ENCODE peak calls at places on chromosomes 5 and 9, in eight cellular contexts. V is AG04450, T is upper lobe of right lung, C is progenitor cell of endocrine pancreas, O is glutamatergic neuron, M is MCF 10A, Y is BE2C, N is HFF-Myc. R is an unnamed sample.

GRCh38 chr5:59061377-59061776 is 478.5 kb downstream of the RAB3C start:
- DNase-seq in V (no peak), T (no peak), C (no peak), O (no peak), M (no peak), Y (no peak), N (no peak), R (no peak)

GRCh38 chr5:62791059-62791458 is 212.4 kb downstream of the LRRC70 start:
- DNase-seq in V (no peak), T (no peak), C (no peak), O (no peak), M (peak; percentile 28), Y (no peak), N (no peak), R (no peak)

GRCh38 chr5:68007446-68007845 is 208.1 kb upstream of the PIK3R1 start:
- DNase-seq in V (peak; percentile 60), T (peak; percentile 68), C (no peak), O (no peak), M (peak; percentile 86), Y (no peak), N (no peak), R (no peak)

GRCh38 chr5:1568201-1568979 is 44.6 kb upstream of the LPCAT1 start:
- DNase-seq in V (peak; percentile 57), T (no peak), C (no peak), O (no peak), M (peak; percentile 91), Y (no peak), N (peak; percentile 72), R (no peak)

GRCh38 chr5:150295741-150296486 is 6.3 kb upstream of the CAMK2A start:
- DNase-seq in V (no peak), T (peak; percentile 44), C (no peak), O (no peak), M (peak; percentile 75), Y (no peak), N (no peak), R (no peak)

GRCh38 chr9:34375901-34376595 is 650 bp downstream of the MYORG start:
- DNase-seq in V (no peak), T (peak; percentile 81), C (no peak), O (peak; percentile 67), M (peak; percentile 61), Y (peak; percentile 53), N (no peak), R (peak; percentile 56)

GRCh38 chr9:81759680-81760215 is 70.4 kb upstream of the TLE1 start:
- DNase-seq in V (peak; percentile 88), T (no peak), C (no peak), O (no peak), M (peak; percentile 62), Y (no peak), N (peak; percentile 66), R (no peak)

GRCh38 chr9:82972446-82972845 is 90.5 kb downstream of the RASEF start:
- DNase-seq in V (no peak), T (no peak), C (no peak), O (no peak), M (no peak), Y (no peak), N (no peak), R (no peak)

GRCh38 chr5:143235423-143235822 is 168.1 kb downstream of the NR3C1 start:
- DNase-seq in V (peak; percentile 42), T (no peak), C (no peak), O (no peak), M (peak; percentile 61), Y (no peak), N (no peak), R (no peak)

GRCh38 chr9:127209220-127209619 is 55.4 kb upstream of the GARNL3 start:
- DNase-seq in V (no peak), T (peak; percentile 41), C (no peak), O (peak; percentile 7), M (peak; percentile 26), Y (no peak), N (no peak), R (no peak)
- TF ChIP-seq CTCF in V (no peak), T (no peak), C (no peak), O (no peak), M (no peak), Y (no peak), N (no peak), R (no peak)

GRCh38 chr5:82257247-82257646 is 20.9 kb downstream of the RPS23 start:
- DNase-seq in V (no peak), T (no peak), C (no peak), O (no peak), M (no peak), Y (no peak), N (no peak), R (no peak)

GRCh38 chr5:82255844-82256243 is 22.3 kb downstream of the RPS23 start:
- DNase-seq in V (no peak), T (no peak), C (no peak), O (no peak), M (no peak), Y (no peak), N (no peak), R (no peak)

GRCh38 chr5:82257729-82258128 is 20.4 kb downstream of the RPS23 start:
- DNase-seq in V (no peak), T (no peak), C (no peak), O (no peak), M (no peak), Y (no peak), N (no peak), R (no peak)

GRCh38 chr5:82265052-82265451 is 13.1 kb downstream of the RPS23 start:
- DNase-seq in V (no peak), T (no peak), C (no peak), O (no peak), M (no peak), Y (no peak), N (no peak), R (no peak)

DNA sequence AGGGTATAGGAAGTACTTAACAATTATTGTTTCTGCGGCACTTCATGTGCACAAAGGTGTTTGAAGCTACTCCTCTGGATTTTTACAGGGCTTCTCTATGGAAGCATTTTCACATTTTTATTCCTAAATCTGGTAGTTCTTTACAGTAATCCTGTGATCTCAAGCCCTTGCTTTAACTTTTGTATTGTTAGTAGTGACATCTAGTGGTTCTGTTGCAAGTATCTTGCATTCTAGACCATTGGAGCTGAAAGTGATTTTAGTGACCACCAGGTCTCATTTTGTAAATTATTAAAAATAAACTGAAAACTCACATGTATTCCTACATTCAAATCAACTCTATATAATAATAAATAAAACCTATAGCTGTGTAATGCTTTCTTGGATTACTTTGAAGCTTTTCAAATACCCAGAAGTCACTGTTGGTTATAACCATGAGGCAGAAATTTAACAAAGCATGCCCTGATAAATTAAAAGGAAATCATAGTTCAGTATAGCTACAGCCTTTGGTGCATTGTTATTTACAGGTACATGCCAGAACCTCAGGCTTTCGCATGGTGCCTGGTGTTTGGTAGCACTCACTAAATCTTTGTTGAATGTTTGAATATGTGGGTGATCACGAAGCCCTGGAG is 18.9 kb downstream of the RPS23 start:
- DNase-seq in V (peak; percentile 11), T (no peak), C (no peak), O (no peak), M (peak; percentile 25), Y (no peak), N (no peak), R (no peak)
- TF ChIP-seq CTCF in V (peak; percentile 67), T (peak; percentile 44), C (peak; percentile 53), O (peak; percentile 18), M (peak; percentile 24), Y (peak; percentile 60), N (peak; percentile 41), R (peak; percentile 47)

DNA sequence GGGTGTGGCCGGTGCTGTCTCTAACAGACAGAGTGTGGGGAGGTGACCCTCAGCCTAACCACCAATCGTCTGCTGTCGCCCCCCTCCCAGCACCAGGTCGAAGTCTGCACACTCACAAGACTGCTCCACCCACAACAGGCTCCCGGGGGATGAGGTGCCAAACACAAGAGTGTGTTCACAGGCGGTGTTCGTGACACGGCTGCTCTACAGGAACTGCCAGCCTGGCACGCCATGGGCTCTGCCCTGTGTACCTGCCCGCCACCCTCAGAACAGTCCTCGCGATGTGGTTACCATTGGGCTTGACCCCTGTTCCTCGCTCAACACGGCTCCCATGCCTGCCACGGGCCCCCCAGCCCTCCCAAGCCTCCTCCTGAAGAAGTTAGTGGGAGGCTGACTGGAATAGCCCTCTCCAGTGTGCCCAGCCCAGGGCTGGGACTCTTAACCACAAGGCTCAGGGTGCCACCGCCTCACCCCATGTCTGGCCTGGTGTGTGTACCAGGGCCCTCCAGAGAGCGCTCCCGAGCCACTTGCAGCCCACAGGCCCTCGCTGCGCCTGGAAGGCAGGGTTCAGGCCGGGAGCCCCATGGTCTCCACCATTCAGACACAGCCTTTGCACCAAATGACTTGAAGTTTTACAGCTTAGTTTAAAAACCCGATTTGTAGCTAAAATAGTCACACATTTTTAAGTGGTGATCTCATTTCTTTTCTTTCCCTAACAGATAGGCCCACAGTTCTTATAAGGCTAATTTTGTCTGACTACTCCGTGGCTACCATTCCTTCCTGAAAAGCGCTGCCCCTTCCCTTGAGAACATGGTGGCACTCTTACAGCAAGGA is 102.5 kb downstream of the CAMSAP1 start:
- DNase-seq in V (no peak), T (no peak), C (no peak), O (peak; percentile 30), M (no peak), Y (no peak), N (no peak), R (no peak)
- TF ChIP-seq CTCF in V (no peak), T (no peak), C (no peak), O (no peak), M (no peak), Y (peak; percentile 29), N (no peak), R (no peak)

GRCh38 chr9:107020040-107020530 is 157.1 kb downstream of the ZNF462 start:
- DNase-seq in V (peak; percentile 91), T (no peak), C (no peak), O (no peak), M (peak; percentile 70), Y (no peak), N (peak; percentile 82), R (no peak)

GRCh38 chr9:107019216-107019615 is 156.2 kb downstream of the ZNF462 start:
- DNase-seq in V (no peak), T (no peak), C (no peak), O (no peak), M (peak; percentile 41), Y (no peak), N (peak; percentile 44), R (no peak)

GRCh38 chr9:107029146-107029545 is 166.2 kb downstream of the ZNF462 start:
- DNase-seq in V (no peak), T (no peak), C (no peak), O (no peak), M (no peak), Y (no peak), N (no peak), R (no peak)

GRCh38 chr9:107024193-107024592 is 161.2 kb downstream of the ZNF462 start:
- DNase-seq in V (no peak), T (no peak), C (no peak), O (no peak), M (no peak), Y (no peak), N (no peak), R (no peak)
- TF ChIP-seq CTCF in V (no peak), T (no peak), C (no peak), O (no peak), M (no peak), Y (no peak), N (no peak), R (no peak)

DNA sequence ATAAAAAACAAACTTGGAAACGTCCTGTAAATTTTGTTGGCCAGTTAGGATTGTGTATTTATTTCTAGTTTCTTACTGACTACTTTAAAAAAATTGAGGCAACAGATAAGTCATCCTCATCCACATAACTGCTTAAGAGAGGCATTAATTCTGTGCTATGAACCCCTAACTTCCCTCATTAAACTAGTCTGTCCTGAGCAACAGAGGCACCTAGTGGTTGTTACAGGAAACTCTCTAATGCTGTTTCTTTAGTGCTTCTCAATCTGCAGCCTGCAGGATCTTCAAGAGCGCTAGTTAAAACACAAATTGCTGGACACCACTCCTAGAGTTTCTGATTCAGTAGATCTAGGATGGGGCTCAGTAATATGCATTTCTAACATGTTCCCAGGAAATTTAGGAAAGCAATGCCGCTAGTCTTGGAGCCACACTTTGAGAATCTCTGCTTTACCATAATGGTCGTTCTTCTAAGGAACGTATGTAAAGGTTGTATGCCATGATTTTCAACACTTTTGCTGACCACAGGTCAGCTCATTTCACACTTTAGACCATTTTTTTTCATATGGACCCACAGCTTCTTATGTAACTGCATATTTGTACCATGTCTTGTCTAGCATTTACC is 410.1 kb upstream of the SMARCA2 start:
- DNase-seq in V (no peak), T (no peak), C (no peak), O (no peak), M (peak; percentile 56), Y (no peak), N (peak; percentile 6), R (no peak)
- TF ChIP-seq CTCF in V (peak; percentile 21), T (peak; percentile 54), C (peak; percentile 78), O (peak; percentile 71), M (peak; percentile 76), Y (peak; percentile 39), N (peak; percentile 36), R (peak; percentile 33)

R was measured in nephron progenitor cell.